ENCODE peak calls at places on chromosomes 16 and 17, in eight cellular contexts. One of them, this sample, is unnamed.

GRCh38 chr17:60091109-60091508 is 12.4 kb upstream of the HEATR6 start:
- DNase-seq in IMR-90: no peak
- DNase-seq in lower lobe of right lung: no peak
- DNase-seq in H9: no peak
- DNase-seq in omental fat pad: no peak
- DNase-seq in keratinocyte: no peak
- DNase-seq in astrocyte of the spinal cord: no peak
- DNase-seq in WERI-Rb-1: no peak
- DNase-seq in this sample: no peak

GRCh38 chr17:77706938-77707337 is 251.6 kb upstream of the TNRC6C start:
- DNase-seq in IMR-90: no peak
- DNase-seq in lower lobe of right lung: no peak
- DNase-seq in H9: peak
- DNase-seq in omental fat pad: no peak
- DNase-seq in keratinocyte: no peak
- DNase-seq in astrocyte of the spinal cord: no peak
- DNase-seq in WERI-Rb-1: no peak
- DNase-seq in this sample: no peak

GRCh38 chr17:42067371-42068180 is 17.2 kb upstream of the C17orf113 start:
- DNase-seq in IMR-90: peak
- DNase-seq in lower lobe of right lung: peak
- DNase-seq in H9: peak
- DNase-seq in omental fat pad: peak
- DNase-seq in keratinocyte: peak
- DNase-seq in astrocyte of the spinal cord: peak
- DNase-seq in WERI-Rb-1: peak
- DNase-seq in this sample: peak

GRCh38 chr17:74212262-74212912 is 984 bp upstream of the TTYH2 start:
- DNase-seq in IMR-90: no peak
- DNase-seq in lower lobe of right lung: peak
- DNase-seq in H9: peak
- DNase-seq in omental fat pad: no peak
- DNase-seq in keratinocyte: no peak
- DNase-seq in astrocyte of the spinal cord: no peak
- DNase-seq in WERI-Rb-1: no peak
- DNase-seq in this sample: no peak

GRCh38 chr17:37664214-37664613 is 21.0 kb upstream of the DDX52 start:
- DNase-seq in IMR-90: no peak
- DNase-seq in lower lobe of right lung: no peak
- DNase-seq in H9: no peak
- DNase-seq in omental fat pad: no peak
- DNase-seq in keratinocyte: no peak
- DNase-seq in astrocyte of the spinal cord: no peak
- DNase-seq in WERI-Rb-1: no peak
- DNase-seq in this sample: no peak

GRCh38 chr17:57114085-57114673 is 29.1 kb downstream of the AKAP1 start:
- DNase-seq in IMR-90: peak
- DNase-seq in lower lobe of right lung: no peak
- DNase-seq in H9: peak
- DNase-seq in omental fat pad: peak
- DNase-seq in keratinocyte: no peak
- DNase-seq in astrocyte of the spinal cord: no peak
- DNase-seq in WERI-Rb-1: peak
- DNase-seq in this sample: peak

GRCh38 chr16:70162041-70162451 is 11.5 kb upstream of the CLEC18C start:
- DNase-seq in IMR-90: peak
- DNase-seq in lower lobe of right lung: no peak
- DNase-seq in H9: no peak
- DNase-seq in omental fat pad: no peak
- DNase-seq in keratinocyte: no peak
- DNase-seq in astrocyte of the spinal cord: peak
- DNase-seq in WERI-Rb-1: no peak
- DNase-seq in this sample: no peak

GRCh38 chr17:9465216-9465921 is 110.3 kb downstream of the STX8 start:
- DNase-seq in IMR-90: peak
- DNase-seq in lower lobe of right lung: no peak
- DNase-seq in H9: no peak
- DNase-seq in omental fat pad: no peak
- DNase-seq in keratinocyte: no peak
- DNase-seq in astrocyte of the spinal cord: peak
- DNase-seq in WERI-Rb-1: no peak
- DNase-seq in this sample: no peak

DNA sequence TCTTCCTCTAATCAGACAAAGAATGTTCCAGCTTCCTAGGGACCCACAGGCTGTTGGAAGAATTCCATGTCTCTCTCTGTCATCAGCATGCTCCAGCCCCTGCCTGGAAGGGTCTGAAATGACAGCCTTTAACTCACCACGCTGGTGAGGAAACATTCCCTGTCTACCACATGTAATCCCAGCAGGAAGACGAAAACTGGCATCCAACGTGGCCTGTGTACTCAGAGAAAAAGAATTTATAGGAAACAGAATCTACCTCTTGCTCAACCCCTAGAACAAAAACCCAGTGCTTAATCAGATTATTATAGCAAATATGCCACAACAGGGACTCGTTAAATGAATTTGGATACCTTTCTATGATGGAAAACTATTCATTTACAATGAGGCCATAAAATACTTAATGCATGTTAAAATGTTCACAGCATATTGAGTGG is 147.3 kb upstream of the FOXF1 start:
- DNase-seq in IMR-90: peak
- DNase-seq in lower lobe of right lung: no peak
- DNase-seq in H9: no peak
- DNase-seq in omental fat pad: no peak
- DNase-seq in keratinocyte: no peak
- DNase-seq in astrocyte of the spinal cord: peak
- DNase-seq in WERI-Rb-1: no peak
- DNase-seq in this sample: no peak
- TF ChIP-seq CTCF in IMR-90: peak
- TF ChIP-seq CTCF in lower lobe of right lung: no peak
- TF ChIP-seq CTCF in H9: no peak
- TF ChIP-seq CTCF in omental fat pad: no peak
- TF ChIP-seq CTCF in keratinocyte: no peak
- TF ChIP-seq CTCF in astrocyte of the spinal cord: no peak
- TF ChIP-seq CTCF in WERI-Rb-1: no peak
- TF ChIP-seq CTCF in this sample: no peak

GRCh38 chr16:13780841-13781553 is 139.0 kb upstream of the ERCC4 start:
- DNase-seq in IMR-90: no peak
- DNase-seq in lower lobe of right lung: no peak
- DNase-seq in H9: no peak
- DNase-seq in omental fat pad: no peak
- DNase-seq in keratinocyte: no peak
- DNase-seq in astrocyte of the spinal cord: no peak
- DNase-seq in WERI-Rb-1: peak
- DNase-seq in this sample: no peak

GRCh38 chr16:13779676-13780075 is 140.3 kb upstream of the ERCC4 start:
- DNase-seq in IMR-90: no peak
- DNase-seq in lower lobe of right lung: no peak
- DNase-seq in H9: no peak
- DNase-seq in omental fat pad: no peak
- DNase-seq in keratinocyte: no peak
- DNase-seq in astrocyte of the spinal cord: no peak
- DNase-seq in WERI-Rb-1: peak
- DNase-seq in this sample: no peak

GRCh38 chr16:13780406-13780805 is 139.5 kb upstream of the ERCC4 start:
- DNase-seq in IMR-90: no peak
- DNase-seq in lower lobe of right lung: no peak
- DNase-seq in H9: no peak
- DNase-seq in omental fat pad: no peak
- DNase-seq in keratinocyte: no peak
- DNase-seq in astrocyte of the spinal cord: no peak
- DNase-seq in WERI-Rb-1: peak
- DNase-seq in this sample: no peak

GRCh38 chr16:13781579-13782338 is 138.2 kb upstream of the ERCC4 start:
- DNase-seq in IMR-90: no peak
- DNase-seq in lower lobe of right lung: no peak
- DNase-seq in H9: no peak
- DNase-seq in omental fat pad: no peak
- DNase-seq in keratinocyte: no peak
- DNase-seq in astrocyte of the spinal cord: no peak
- DNase-seq in WERI-Rb-1: no peak
- DNase-seq in this sample: no peak
- TF ChIP-seq CTCF in IMR-90: no peak
- TF ChIP-seq CTCF in lower lobe of right lung: no peak
- TF ChIP-seq CTCF in H9: no peak
- TF ChIP-seq CTCF in omental fat pad: no peak
- TF ChIP-seq CTCF in keratinocyte: no peak
- TF ChIP-seq CTCF in astrocyte of the spinal cord: no peak
- TF ChIP-seq CTCF in WERI-Rb-1: no peak
- TF ChIP-seq CTCF in this sample: no peak

DNA sequence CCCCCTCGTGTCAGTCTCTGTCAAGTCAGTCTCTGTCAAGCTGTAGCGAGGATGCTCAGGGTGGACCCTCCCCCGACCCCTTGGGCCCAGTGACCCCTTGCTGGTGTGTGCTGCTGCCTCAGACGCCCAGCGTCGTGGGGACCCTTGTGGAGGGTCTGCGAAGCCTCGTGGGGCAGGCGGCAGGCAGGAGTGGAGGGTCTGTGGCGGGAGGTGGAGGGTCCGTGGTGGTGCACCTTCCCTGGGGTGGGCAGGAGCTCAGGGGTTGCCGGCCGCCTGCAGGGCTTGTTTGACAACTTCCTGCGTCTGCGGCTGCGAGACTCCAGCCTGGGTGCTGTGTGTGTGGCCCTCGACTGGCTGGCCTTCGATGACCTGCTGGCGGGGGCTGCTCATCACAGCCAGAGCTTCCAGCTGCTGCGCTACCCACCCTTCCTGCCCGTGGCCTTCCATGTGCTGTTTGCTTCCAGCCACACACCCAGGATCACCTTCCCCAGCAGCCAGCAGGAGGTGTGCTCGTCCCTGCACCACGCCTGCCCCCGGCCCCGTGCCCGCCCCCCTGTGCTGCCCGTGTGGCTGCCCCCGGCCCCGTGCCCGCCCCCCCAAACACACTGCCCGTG is 5.6 kb downstream of the GNG13 start:
- DNase-seq in IMR-90: no peak
- DNase-seq in lower lobe of right lung: no peak
- DNase-seq in H9: no peak
- DNase-seq in omental fat pad: no peak
- DNase-seq in keratinocyte: no peak
- DNase-seq in astrocyte of the spinal cord: no peak
- DNase-seq in WERI-Rb-1: peak
- DNase-seq in this sample: no peak
- TF ChIP-seq CTCF in IMR-90: no peak
- TF ChIP-seq CTCF in lower lobe of right lung: no peak
- TF ChIP-seq CTCF in H9: no peak
- TF ChIP-seq CTCF in omental fat pad: no peak
- TF ChIP-seq CTCF in keratinocyte: no peak
- TF ChIP-seq CTCF in astrocyte of the spinal cord: no peak
- TF ChIP-seq CTCF in WERI-Rb-1: peak
- TF ChIP-seq CTCF in this sample: no peak

GRCh38 chr16:85245307-85246172 is 133.3 kb upstream of the CIBAR2 start:
- DNase-seq in IMR-90: peak
- DNase-seq in lower lobe of right lung: peak
- DNase-seq in H9: peak
- DNase-seq in omental fat pad: no peak
- DNase-seq in keratinocyte: no peak
- DNase-seq in astrocyte of the spinal cord: peak
- DNase-seq in WERI-Rb-1: peak
- DNase-seq in this sample: peak
- TF ChIP-seq CTCF in IMR-90: peak
- TF ChIP-seq CTCF in lower lobe of right lung: peak
- TF ChIP-seq CTCF in H9: peak
- TF ChIP-seq CTCF in omental fat pad: peak
- TF ChIP-seq CTCF in keratinocyte: peak
- TF ChIP-seq CTCF in astrocyte of the spinal cord: peak
- TF ChIP-seq CTCF in WERI-Rb-1: peak
- TF ChIP-seq CTCF in this sample: peak

GRCh38 chr16:12739738-12740137 is 63.9 kb downstream of the CPPED1 start:
- DNase-seq in IMR-90: no peak
- DNase-seq in lower lobe of right lung: no peak
- DNase-seq in H9: no peak
- DNase-seq in omental fat pad: no peak
- DNase-seq in keratinocyte: no peak
- DNase-seq in astrocyte of the spinal cord: no peak
- DNase-seq in WERI-Rb-1: no peak
- DNase-seq in this sample: no peak
- TF ChIP-seq CTCF in IMR-90: no peak
- TF ChIP-seq CTCF in lower lobe of right lung: no peak
- TF ChIP-seq CTCF in H9: no peak
- TF ChIP-seq CTCF in omental fat pad: no peak
- TF ChIP-seq CTCF in keratinocyte: no peak
- TF ChIP-seq CTCF in astrocyte of the spinal cord: no peak
- TF ChIP-seq CTCF in WERI-Rb-1: no peak
- TF ChIP-seq CTCF in this sample: no peak

GRCh38 chr17:29617481-29618271 is 5.0 kb downstream of the CORO6 start:
- DNase-seq in IMR-90: peak
- DNase-seq in lower lobe of right lung: peak
- DNase-seq in H9: peak
- DNase-seq in omental fat pad: no peak
- DNase-seq in keratinocyte: no peak
- DNase-seq in astrocyte of the spinal cord: peak
- DNase-seq in WERI-Rb-1: no peak
- DNase-seq in this sample: peak

GRCh38 chr17:29618272-29619065 is 4.2 kb downstream of the CORO6 start:
- DNase-seq in IMR-90: no peak
- DNase-seq in lower lobe of right lung: no peak
- DNase-seq in H9: no peak
- DNase-seq in omental fat pad: no peak
- DNase-seq in keratinocyte: no peak
- DNase-seq in astrocyte of the spinal cord: no peak
- DNase-seq in WERI-Rb-1: no peak
- DNase-seq in this sample: no peak

GRCh38 chr17:29620779-29621500 is 1.8 kb downstream of the CORO6 start:
- DNase-seq in IMR-90: no peak
- DNase-seq in lower lobe of right lung: no peak
- DNase-seq in H9: no peak
- DNase-seq in omental fat pad: no peak
- DNase-seq in keratinocyte: no peak
- DNase-seq in astrocyte of the spinal cord: no peak
- DNase-seq in WERI-Rb-1: no peak
- DNase-seq in this sample: no peak

GRCh38 chr17:29620271-29620670 is 2.4 kb downstream of the CORO6 start:
- DNase-seq in IMR-90: peak
- DNase-seq in lower lobe of right lung: no peak
- DNase-seq in H9: peak
- DNase-seq in omental fat pad: no peak
- DNase-seq in keratinocyte: no peak
- DNase-seq in astrocyte of the spinal cord: peak
- DNase-seq in WERI-Rb-1: no peak
- DNase-seq in this sample: no peak

GRCh38 chr17:29619251-29619650 is 3.5 kb downstream of the CORO6 start:
- DNase-seq in IMR-90: peak
- DNase-seq in lower lobe of right lung: no peak
- DNase-seq in H9: peak
- DNase-seq in omental fat pad: no peak
- DNase-seq in keratinocyte: no peak
- DNase-seq in astrocyte of the spinal cord: peak
- DNase-seq in WERI-Rb-1: no peak
- DNase-seq in this sample: no peak
- TF ChIP-seq CTCF in IMR-90: peak
- TF ChIP-seq CTCF in lower lobe of right lung: no peak
- TF ChIP-seq CTCF in H9: peak
- TF ChIP-seq CTCF in omental fat pad: no peak
- TF ChIP-seq CTCF in keratinocyte: peak
- TF ChIP-seq CTCF in astrocyte of the spinal cord: peak
- TF ChIP-seq CTCF in WERI-Rb-1: peak
- TF ChIP-seq CTCF in this sample: peak